ENCODE peak calls at places on chromosomes 2 and 18, in seven cellular contexts. G, U, W, B, K, J and D are unnamed samples.

GRCh38 chr2:238099709-238100048 is 461 bp upstream of the ESPNL start:
- DNase-seq in G (no peak), U (no peak), W (no peak), B (no peak), K (no peak), J (no peak), D (no peak)

GRCh38 chr18:22828171-22828570 is 105.0 kb upstream of the RBBP8 start:
- DNase-seq in G (peak; percentile 94), U (no peak), W (no peak), B (no peak), K (peak; percentile 91), J (no peak), D (no peak)

GRCh38 chr18:46447792-46448191 is 209.2 kb downstream of the LOXHD1 start:
- DNase-seq in G (no peak), U (no peak), W (no peak), B (no peak), K (no peak), J (no peak), D (no peak)

GRCh38 chr2:106886916-106887758 is 1.2 kb upstream of the ST6GAL2 start:
- DNase-seq in G (peak; percentile 45), U (no peak), W (no peak), B (peak; percentile 71), K (peak; percentile 26), J (peak; percentile 70), D (no peak)

GRCh38 chr18:66916834-66917233 is 312.9 kb upstream of the CDH19 start:
- DNase-seq in G (no peak), U (no peak), W (no peak), B (no peak), K (peak; percentile 1), J (no peak), D (no peak)

GRCh38 chr2:202577250-202578183 is 57.3 kb upstream of the FAM117B start:
- DNase-seq in G (no peak), U (no peak), W (no peak), B (peak; percentile 11), K (no peak), J (no peak), D (no peak)

GRCh38 chr2:112877423-112877822 is 33.5 kb upstream of the IL37 start:
- DNase-seq in G (peak; percentile 94), U (no peak), W (no peak), B (no peak), K (peak; percentile 36), J (no peak), D (no peak)

GRCh38 chr18:74465775-74466174 is 8.7 kb upstream of the DIPK1C start:
- DNase-seq in G (no peak), U (no peak), W (no peak), B (no peak), K (no peak), J (no peak), D (no peak)

GRCh38 chr2:6941299-6942046 is 24.3 kb downstream of the RNF144A start:
- DNase-seq in G (no peak), U (no peak), W (no peak), B (no peak), K (no peak), J (no peak), D (no peak)

GRCh38 chr18:3595282-3596273 is 145.6 kb downstream of the TGIF1 start:
- DNase-seq in G (peak; percentile 95), U (no peak), W (peak; percentile 93), B (no peak), K (peak; percentile 98), J (no peak), D (no peak)

GRCh38 chr2:232522014-232522854 is 2.0 kb downstream of the PRSS56 start:
- DNase-seq in G (no peak), U (peak; percentile 22), W (no peak), B (peak; percentile 77), K (peak; percentile 26), J (peak; percentile 87), D (no peak)

GRCh38 chr2:59888706-59889105 is 664.7 kb downstream of the BCL11A start:
- DNase-seq in G (no peak), U (no peak), W (no peak), B (no peak), K (no peak), J (no peak), D (no peak)

GRCh38 chr18:21296045-21296444 is 54.0 kb downstream of the GREB1L start:
- DNase-seq in G (no peak), U (no peak), W (no peak), B (no peak), K (no peak), J (no peak), D (no peak)

GRCh38 chr2:16109821-16110310 is 169.5 kb downstream of the MYCN start:
- DNase-seq in G (no peak), U (no peak), W (no peak), B (no peak), K (no peak), J (no peak), D (no peak)

GRCh38 chr2:151730242-151730975 is 3.9 kb downstream of the NEB start:
- DNase-seq in G (peak; percentile 61), U (no peak), W (peak; percentile 2), B (no peak), K (peak; percentile 1), J (no peak), D (no peak)

GRCh38 chr2:72961036-72961720 is 43.9 kb downstream of the EMX1 start:
- DNase-seq in G (no peak), U (no peak), W (no peak), B (no peak), K (no peak), J (peak; percentile 31), D (no peak)

GRCh38 chr2:36330456-36331395 is 24.9 kb upstream of the CRIM1 start:
- DNase-seq in G (peak; percentile 59), U (no peak), W (no peak), B (no peak), K (no peak), J (no peak), D (no peak)

GRCh38 chr2:240455227-240455718 is 19.8 kb downstream of the GPC1 start:
- DNase-seq in G (no peak), U (no peak), W (no peak), B (no peak), K (no peak), J (peak; percentile 33), D (no peak)

GRCh38 chr18:49013961-49014604 is 63.3 kb upstream of the SMAD7 start:
- DNase-seq in G (no peak), U (no peak), W (no peak), B (no peak), K (no peak), J (no peak), D (no peak)

GRCh38 chr2:159285929-159286708 is at the start of gene WDSUB1:
- DNase-seq in G (peak; percentile 65), U (peak; percentile 69), W (peak; percentile 59), B (peak; percentile 77), K (peak; percentile 59), J (peak; percentile 81), D (no peak)

GRCh38 chr2:108428286-108429009 is 20.6 kb upstream of the GCC2 start:
- DNase-seq in G (no peak), U (no peak), W (no peak), B (no peak), K (no peak), J (no peak), D (no peak)

GRCh38 chr2:117917223-117917917 is 96.5 kb downstream of the CCDC93 start:
- DNase-seq in G (no peak), U (no peak), W (peak; percentile 3), B (peak; percentile 29), K (peak; percentile 39), J (no peak), D (no peak)

GRCh38 chr2:43331428-43331827 is 105.0 kb upstream of the ZFP36L2 start:
- DNase-seq in G (no peak), U (peak; percentile 66), W (no peak), B (no peak), K (no peak), J (no peak), D (no peak)

GRCh38 chr18:13823707-13824395 is at the start of gene MC5R:
- DNase-seq in G (peak; percentile 12), U (peak; percentile 32), W (peak; percentile 20), B (peak; percentile 88), K (peak; percentile 36), J (peak; percentile 86), D (no peak)
- TF ChIP-seq CTCF in G (peak; percentile 89), U (peak; percentile 70), W (peak; percentile 77), B (peak; percentile 95), K (peak; percentile 64), J (peak; percentile 60), D (peak; percentile 66)

GRCh38 chr2:120591572-120591971 is 144.1 kb upstream of the GLI2 start:
- DNase-seq in G (no peak), U (no peak), W (no peak), B (no peak), K (no peak), J (no peak), D (no peak)
- TF ChIP-seq CTCF in G (no peak), U (no peak), W (no peak), B (no peak), K (no peak), J (no peak), D (no peak)

DNA sequence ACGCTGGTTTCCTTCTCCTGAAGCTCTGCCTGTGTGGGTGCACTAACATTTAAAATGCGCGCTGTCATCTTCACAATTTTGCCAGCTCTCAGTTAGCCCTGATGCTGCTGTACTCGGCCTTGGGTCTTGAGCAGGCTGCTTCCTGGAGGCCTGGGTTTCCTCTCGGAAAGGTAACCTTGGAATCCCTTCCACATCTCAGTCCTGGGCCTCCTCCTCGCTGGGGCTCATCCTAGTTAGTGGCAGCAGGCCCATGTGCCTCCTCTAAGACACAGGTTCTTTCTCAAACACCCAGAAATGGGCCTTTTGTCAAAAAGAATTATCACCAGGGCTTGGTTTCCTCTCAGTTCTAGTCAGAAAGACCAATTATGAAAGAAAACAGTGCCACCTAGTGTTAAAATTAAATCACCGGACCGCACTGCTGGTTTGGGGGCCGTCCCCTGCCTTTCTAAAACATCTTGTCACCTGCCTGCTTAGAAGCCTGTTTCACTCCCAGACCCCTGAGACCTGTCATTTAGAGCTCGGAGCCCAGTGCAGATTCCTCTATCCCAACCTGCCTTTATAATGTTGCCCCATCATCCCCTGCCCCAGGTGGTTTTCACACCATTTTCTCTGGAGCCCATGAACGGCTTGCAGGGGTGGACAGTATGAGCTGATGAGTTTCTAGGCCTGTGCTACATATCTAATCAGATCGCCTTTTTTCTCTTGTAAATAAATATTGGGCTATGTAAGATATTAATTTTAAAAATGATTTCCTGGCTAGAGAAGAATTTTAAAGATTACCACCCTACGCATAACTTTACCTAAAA is 42.4 kb downstream of the HK2 start:
- DNase-seq in G (no peak), U (peak; percentile 27), W (peak; percentile 39), B (peak; percentile 66), K (peak; percentile 75), J (peak; percentile 28), D (peak; percentile 16)
- TF ChIP-seq CTCF in G (peak; percentile 21), U (peak; percentile 79), W (peak; percentile 30), B (peak; percentile 72), K (peak; percentile 37), J (peak; percentile 60), D (peak; percentile 56)

GRCh38 chr18:5103286-5103685 is 93.8 kb downstream of the AKAIN1 start:
- DNase-seq in G (no peak), U (no peak), W (no peak), B (peak; percentile 4), K (no peak), J (no peak), D (no peak)

GRCh38 chr18:5107990-5108389 is 89.1 kb downstream of the AKAIN1 start:
- DNase-seq in G (no peak), U (no peak), W (no peak), B (peak; percentile 33), K (no peak), J (peak; percentile 26), D (no peak)

GRCh38 chr18:5104246-5104645 is 92.8 kb downstream of the AKAIN1 start:
- DNase-seq in G (no peak), U (no peak), W (no peak), B (peak; percentile 50), K (no peak), J (no peak), D (no peak)

GRCh38 chr18:5103693-5104092 is 93.4 kb downstream of the AKAIN1 start:
- DNase-seq in G (no peak), U (no peak), W (no peak), B (no peak), K (no peak), J (no peak), D (no peak)

GRCh38 chr18:5106730-5107129 is 90.3 kb downstream of the AKAIN1 start:
- DNase-seq in G (no peak), U (no peak), W (no peak), B (peak; percentile 12), K (no peak), J (no peak), D (no peak)
- TF ChIP-seq CTCF in G (no peak), U (no peak), W (no peak), B (peak; percentile 61), K (no peak), J (no peak), D (no peak)